ENCODE peak calls at places on chromosomes 11 and 22, in five cellular contexts. I, H, W, O and N are unnamed samples.

GRCh38 chr22:45413368-45414211 is at the start of the genes RIBC2 and SMC1B:
- DNase-seq in I (peak; percentile 32), H (peak; percentile 85), W (peak; percentile 92), O (peak; percentile 71), N (peak; percentile 1)

GRCh38 chr11:70503878-70504240 is 105.5 kb downstream of the CTTN start:
- DNase-seq in I (no peak), H (no peak), W (no peak), O (no peak), N (no peak)

GRCh38 chr11:87604350-87604749 is 566.6 kb downstream of the TMEM135 start:
- DNase-seq in I (peak; percentile 66), H (no peak), W (no peak), O (peak; percentile 80), N (no peak)

GRCh38 chr11:68297812-68298658 is 14.4 kb upstream of the LRP5 start:
- DNase-seq in I (peak; percentile 58), H (peak; percentile 89), W (peak; percentile 65), O (peak; percentile 60), N (no peak)

GRCh38 chr22:45033136-45033535 is 23.3 kb upstream of the PHF21B start:
- DNase-seq in I (no peak), H (no peak), W (no peak), O (no peak), N (no peak)

GRCh38 chr22:37684803-37685615 is 1.1 kb upstream of the NOL12 start:
- DNase-seq in I (peak; percentile 88), H (no peak), W (peak; percentile 40), O (peak; percentile 93), N (no peak)

GRCh38 chr22:42895087-42895486 is 38.0 kb upstream of the ARFGAP3 start:
- DNase-seq in I (no peak), H (no peak), W (no peak), O (no peak), N (no peak)

GRCh38 chr11:250740-251299 is 14.0 kb downstream of the PSMD13 start:
- DNase-seq in I (peak; percentile 11), H (peak; percentile 77), W (peak; percentile 57), O (peak; percentile 66), N (no peak)

GRCh38 chr22:46087816-46088277 is 62.5 kb upstream of the PPARA start:
- DNase-seq in I (peak; percentile 84), H (peak; percentile 80), W (no peak), O (no peak), N (no peak)

GRCh38 chr22:50305658-50306566 is 1.5 kb downstream of the PLXNB2 start:
- DNase-seq in I (peak; percentile 97), H (peak; percentile 93), W (no peak), O (peak; percentile 99), N (peak; percentile 70)

GRCh38 chr11:33773399-33774355 is 643 bp downstream of the FBXO3 start:
- DNase-seq in I (peak; percentile 37), H (peak; percentile 47), W (peak; percentile 36), O (peak; percentile 38), N (no peak)

GRCh38 chr22:44718418-44718817 is 16.4 kb downstream of the PRR5 start:
- DNase-seq in I (no peak), H (no peak), W (no peak), O (no peak), N (no peak)

GRCh38 chr22:32042924-32043323 is at the start of gene SLC5A1:
- DNase-seq in I (peak; percentile 76), H (peak; percentile 67), W (no peak), O (peak; percentile 67), N (no peak)

GRCh38 chr11:82732734-82733443 is 775 bp downstream of the FAM181B start:
- DNase-seq in I (no peak), H (no peak), W (no peak), O (peak; percentile 39), N (no peak)

GRCh38 chr11:13016415-13016814 is 7.3 kb downstream of the RASSF10 start:
- DNase-seq in I (peak; percentile 44), H (no peak), W (no peak), O (peak; percentile 63), N (no peak)

GRCh38 chr11:2387266-2387982 is 10.3 kb downstream of the CD81 start:
- DNase-seq in I (no peak), H (no peak), W (peak; percentile 44), O (no peak), N (no peak)

GRCh38 chr11:2386591-2386990 is 9.5 kb downstream of the CD81 start:
- DNase-seq in I (no peak), H (no peak), W (no peak), O (no peak), N (no peak)

GRCh38 chr11:2383823-2384722 is 7.0 kb downstream of the CD81 start:
- DNase-seq in I (no peak), H (no peak), W (no peak), O (peak; percentile 68), N (no peak)

GRCh38 chr11:2384723-2385041 is 7.6 kb downstream of the CD81 start:
- DNase-seq in I (no peak), H (no peak), W (no peak), O (no peak), N (no peak)

DNA sequence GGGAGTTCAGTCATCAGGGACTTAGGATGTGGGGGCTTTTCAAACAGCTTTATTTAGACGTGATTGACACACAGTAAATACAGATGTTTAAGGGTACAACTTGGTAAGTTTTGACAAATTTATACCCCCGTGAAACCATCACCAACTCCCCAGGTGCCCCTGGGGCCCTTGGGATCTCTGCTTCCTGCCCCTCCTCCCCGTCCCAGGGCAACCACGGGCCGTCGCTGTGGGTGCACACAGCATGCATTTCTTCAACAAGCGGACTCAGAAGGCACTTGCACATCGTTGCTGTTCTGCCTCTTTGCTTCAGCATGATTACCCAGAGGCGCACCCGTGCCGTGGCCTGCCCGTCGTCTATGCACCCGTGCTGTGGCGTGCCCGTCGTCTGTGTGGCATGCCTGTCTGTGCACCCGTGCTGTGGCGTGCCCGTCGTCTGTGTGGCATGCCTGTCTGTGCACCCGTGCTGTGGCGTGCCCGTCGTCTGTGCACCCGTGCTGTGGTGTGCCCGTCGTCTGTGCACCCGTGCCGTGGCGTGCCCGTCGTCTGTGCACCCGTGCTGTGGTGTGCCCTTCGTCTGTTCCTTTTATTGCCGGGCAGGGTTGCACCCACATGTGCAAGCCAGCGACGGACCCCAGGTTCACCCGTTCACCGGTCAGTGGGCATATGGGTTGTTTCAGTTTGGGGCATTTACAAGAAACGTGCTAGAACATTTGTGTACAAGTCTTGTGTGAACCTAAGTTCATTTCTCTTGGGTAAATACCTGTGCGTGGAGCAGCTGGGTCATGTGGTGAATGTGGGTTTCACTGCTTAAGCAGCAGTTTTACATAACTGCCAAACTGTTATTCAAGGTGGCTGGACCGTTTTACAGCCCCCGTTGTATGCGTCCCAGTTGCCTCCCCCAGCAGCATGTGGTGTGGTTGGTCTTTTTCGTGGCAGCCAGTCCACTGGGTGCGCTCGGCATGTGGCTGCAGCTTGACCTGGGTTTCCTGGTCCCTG is 8.3 kb downstream of the CD81 start:
- DNase-seq in I (no peak), H (no peak), W (peak; percentile 61), O (no peak), N (no peak)
- H3K4me3 ChIP-seq in I (no peak overlapping the region), H (no peak overlapping the region), W (no peak overlapping the region), O (no peak overlapping the region), N (no peak overlapping the region)

GRCh38 chr22:39214383-39215069 is 30.3 kb downstream of the PDGFB start:
- DNase-seq in I (peak; percentile 88), H (peak; percentile 28), W (no peak), O (peak; percentile 88), N (peak; percentile 76)

GRCh38 chr22:39215430-39216142 is 29.2 kb downstream of the PDGFB start:
- DNase-seq in I (no peak), H (peak; percentile 37), W (no peak), O (no peak), N (no peak)

GRCh38 chr22:39214006-39214382 is 30.8 kb downstream of the PDGFB start:
- DNase-seq in I (peak; percentile 31), H (peak; percentile 6), W (no peak), O (no peak), N (no peak)

GRCh38 chr22:39215070-39215396 is 29.7 kb downstream of the PDGFB start:
- DNase-seq in I (no peak), H (peak; percentile 13), W (no peak), O (no peak), N (no peak)

GRCh38 chr22:39216143-39216490 is 28.7 kb downstream of the PDGFB start:
- DNase-seq in I (no peak), H (peak; percentile 34), W (no peak), O (no peak), N (no peak)
- TF ChIP-seq CTCF in I (no peak), H (no peak), W (no peak), O (no peak), N (no peak)

GRCh38 chr22:39309881-39310714 is 9.3 kb downstream of the RPL3 start:
- DNase-seq in I (peak; percentile 70), H (no peak), W (no peak), O (peak; percentile 83), N (no peak)

GRCh38 chr22:39306456-39307361 is 12.7 kb downstream of the RPL3 start:
- DNase-seq in I (no peak), H (peak; percentile 67), W (peak; percentile 50), O (peak; percentile 46), N (no peak)

GRCh38 chr22:39309364-39309861 is 10.0 kb downstream of the RPL3 start:
- DNase-seq in I (peak; percentile 81), H (no peak), W (no peak), O (peak; percentile 74), N (no peak)

GRCh38 chr22:39311592-39312400 is 7.6 kb downstream of the RPL3 start:
- DNase-seq in I (no peak), H (no peak), W (no peak), O (peak; percentile 37), N (no peak)

DNA sequence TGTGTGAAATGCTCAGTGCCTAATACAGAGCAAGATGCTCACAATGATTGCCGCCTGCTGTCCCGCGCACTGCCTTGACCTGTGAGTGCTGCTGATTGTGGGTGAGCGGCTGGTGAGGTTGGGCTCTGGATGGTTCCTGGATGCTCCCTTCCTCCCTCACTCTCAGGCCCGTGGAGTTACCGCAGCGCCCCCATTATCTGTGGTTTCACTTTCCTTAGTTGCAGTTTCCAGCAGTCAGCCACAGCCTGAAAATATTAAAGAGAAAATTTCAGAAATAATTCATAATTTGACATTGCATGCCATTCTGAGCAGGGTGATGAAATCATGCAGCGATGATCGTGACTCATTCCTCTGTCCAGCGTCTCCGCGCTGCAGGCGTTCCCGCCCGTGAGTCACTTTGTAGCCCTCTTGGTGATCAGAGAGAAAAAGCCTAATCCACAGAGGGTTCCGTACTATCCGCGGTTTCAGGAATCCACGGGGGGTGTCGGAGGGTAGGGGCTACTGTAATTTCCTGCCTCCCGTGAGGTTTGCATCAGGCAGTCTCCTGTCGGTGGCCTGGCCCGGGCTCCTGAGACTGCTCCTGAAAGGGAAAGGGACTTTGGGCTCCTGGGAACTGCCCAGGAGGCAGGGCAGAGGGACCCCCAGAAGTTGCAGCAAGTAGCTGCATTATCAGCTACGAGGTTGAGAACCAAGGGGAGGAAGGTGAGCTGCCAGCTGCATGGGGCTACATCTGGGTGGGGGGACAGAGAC is 10.6 kb downstream of the RPL3 start:
- DNase-seq in I (peak; percentile 89), H (peak; percentile 69), W (no peak), O (peak; percentile 93), N (no peak)
- H3K4me3 ChIP-seq in I (peak overlapping the region; percentile 18), H (peak overlapping the region; percentile 25), W (no peak overlapping the region), O (peak overlapping the region; percentile 27), N (no peak overlapping the region)

GRCh38 chr22:30555282-30556210 is 9.0 kb upstream of the SEC14L6 start:
- DNase-seq in I (no peak), H (no peak), W (no peak), O (no peak), N (no peak)

GRCh38 chr22:30557243-30557642 is 10.7 kb upstream of the SEC14L6 start:
- DNase-seq in I (no peak), H (no peak), W (no peak), O (no peak), N (no peak)

GRCh38 chr22:30553971-30554370 is 7.4 kb upstream of the SEC14L6 start:
- DNase-seq in I (no peak), H (no peak), W (no peak), O (no peak), N (no peak)

GRCh38 chr22:30559889-30560288 is 13.3 kb upstream of the SEC14L6 start:
- DNase-seq in I (no peak), H (no peak), W (no peak), O (no peak), N (no peak)

GRCh38 chr22:30556388-30556787 is 9.8 kb upstream of the SEC14L6 start:
- DNase-seq in I (no peak), H (no peak), W (no peak), O (no peak), N (no peak)
- TF ChIP-seq CTCF in I (peak; percentile 5), H (no peak), W (no peak), O (no peak), N (peak; percentile 33)